ENCODE peak calls at places on chromosomes 3 and 15, in six cellular contexts. V is endothelial cell of umbilical vein, S is right lobe of liver, N is IMR-90, A is SK-N-SH, C is K562. E is an unnamed sample.

GRCh38 chr3:187076297-187076696 is 63.0 kb downstream of the RPL39L start:
- DNase-seq in A (no peak), N (no peak), C (no peak), S (no peak), V (no peak), E (no peak)

GRCh38 chr3:72563690-72564370 is 284.4 kb downstream of the SHQ1 start:
- DNase-seq in C (no peak), S (no peak), V (no peak), N (no peak), A (no peak), E (no peak)

GRCh38 chr3:151328298-151329036 is 882 bp downstream of the P2RY13 start:
- DNase-seq in S (no peak), V (no peak), A (no peak), C (no peak), N (no peak), E (no peak)

GRCh38 chr3:15007681-15008141 is 57.4 kb downstream of the MRPS25 start:
- DNase-seq in C (no peak), N (peak; percentile 97), V (no peak), A (no peak), S (no peak), E (no peak)

GRCh38 chr15:92294759-92295158 is 98.9 kb upstream of the ST8SIA2 start:
- DNase-seq in N (no peak), C (no peak), A (no peak), V (no peak), S (no peak), E (no peak)

GRCh38 chr3:111277226-111277625 is 205.6 kb downstream of the NECTIN3 start:
- DNase-seq in S (no peak), N (peak; percentile 74), V (no peak), C (no peak), A (no peak), E (no peak)

GRCh38 chr15:25345943-25346342 is 92.9 kb downstream of the UBE3A start:
- DNase-seq in A (peak; percentile 19), S (no peak), C (no peak), V (peak; percentile 14), N (peak; percentile 4), E (no peak)

GRCh38 chr3:13705702-13706280 is 156.9 kb downstream of the FBLN2 start:
- DNase-seq in V (no peak), C (no peak), S (peak; percentile 7), N (no peak), A (no peak), E (peak; percentile 22)

GRCh38 chr15:70101459-70102113 is 3.9 kb upstream of the TLE3 start:
- DNase-seq in S (no peak), A (peak; percentile 71), N (peak; percentile 86), C (peak; percentile 69), V (peak; percentile 91), E (peak; percentile 60)

GRCh38 chr3:64827391-64827790 is 139.6 kb upstream of the ADAMTS9 start:
- DNase-seq in N (no peak), C (no peak), A (no peak), S (no peak), V (no peak), E (no peak)

GRCh38 chr15:57319226-57319918 is 56.9 kb upstream of the CGNL1 start:
- DNase-seq in V (no peak), N (no peak), S (no peak), C (no peak), A (no peak), E (no peak)

GRCh38 chr3:116135462-116135861 is 309.8 kb downstream of the LSAMP start:
- DNase-seq in A (peak; percentile 36), C (no peak), S (no peak), N (peak; percentile 59), V (peak; percentile 1), E (no peak)

GRCh38 chr15:42584031-42584765 is 8.8 kb downstream of the STARD9 start:
- DNase-seq in C (peak; percentile 71), V (peak; percentile 45), N (peak; percentile 49), S (no peak), A (no peak), E (no peak)

GRCh38 chr15:52466134-52466701 is 62.5 kb downstream of the MYO5A start:
- DNase-seq in V (no peak), A (no peak), C (no peak), N (no peak), S (no peak), E (no peak)

GRCh38 chr3:79491029-79491634 is 276.7 kb downstream of the ROBO1 start:
- DNase-seq in V (no peak), A (no peak), S (no peak), C (no peak), N (no peak), E (no peak)

GRCh38 chr15:69093127-69093526 is 67.3 kb upstream of the GLCE start:
- DNase-seq in S (no peak), N (peak; percentile 12), A (no peak), C (peak; percentile 45), V (peak; percentile 57), E (no peak)

GRCh38 chr15:35118987-35119386 is 33.9 kb upstream of the NANOGP8 start:
- DNase-seq in N (no peak), A (no peak), C (no peak), S (no peak), V (no peak), E (no peak)

GRCh38 chr15:36156855-36157521 is 422.4 kb upstream of the CDIN1 start:
- DNase-seq in C (no peak), A (no peak), N (peak; percentile 56), V (no peak), S (no peak), E (no peak)

GRCh38 chr15:68969298-68969697 is 39.0 kb downstream of the SPESP1 start:
- DNase-seq in A (no peak), C (no peak), V (no peak), S (no peak), N (no peak), E (no peak)

GRCh38 chr3:171487382-171487781 is 27.2 kb upstream of the TNIK start:
- DNase-seq in S (no peak), N (no peak), C (no peak), V (no peak), A (no peak), E (no peak)
- H3K4me3 ChIP-seq in S (no peak overlapping the region), N (no peak overlapping the region), C (no peak overlapping the region), V (no peak overlapping the region), A (no peak overlapping the region), E (no peak overlapping the region)

DNA sequence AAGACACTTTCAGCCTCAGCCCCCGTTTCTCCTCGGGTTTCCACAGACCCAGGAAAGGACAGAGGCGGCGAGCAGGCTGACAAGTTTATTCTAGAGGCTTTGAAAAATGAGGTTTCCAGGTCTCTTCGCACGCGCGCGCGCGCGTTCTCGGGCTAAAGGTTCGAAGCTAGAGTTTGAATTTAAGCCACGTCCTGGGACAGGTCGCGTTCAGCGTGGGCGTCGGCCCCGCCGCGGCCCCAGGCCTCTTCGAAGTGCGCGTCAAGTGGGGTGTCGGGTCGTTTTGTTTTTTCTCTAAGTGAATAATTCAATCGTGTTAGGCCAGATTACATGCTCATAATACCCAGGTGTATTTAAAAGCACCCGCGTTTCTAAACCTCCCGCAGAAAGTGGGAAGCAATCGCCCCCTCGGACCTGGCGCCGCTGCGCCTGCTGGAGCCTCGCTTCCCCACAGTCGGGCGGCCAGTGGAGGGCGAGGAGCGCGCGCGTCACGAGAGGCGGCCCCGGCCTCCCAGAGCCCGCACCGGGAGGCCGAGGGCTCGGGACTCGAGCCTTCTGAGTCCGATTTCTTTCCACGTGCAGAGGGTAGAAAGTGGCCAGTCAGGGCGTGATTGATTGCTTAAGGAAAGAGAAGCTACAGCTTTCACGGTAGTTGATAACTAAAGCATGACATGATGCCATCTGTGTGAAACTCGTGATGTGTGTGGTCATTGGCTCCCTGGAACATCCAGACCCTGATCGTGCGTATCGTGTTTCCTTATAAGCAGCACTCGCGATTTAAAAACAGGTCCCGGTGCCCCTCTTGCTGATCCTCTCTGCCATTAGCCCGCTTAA is 15.8 kb upstream of the SOX2 start:
- DNase-seq in C (no peak), V (peak; percentile 25), S (no peak), A (no peak), N (no peak), E (no peak)
- H3K4me3 ChIP-seq in C (no peak overlapping the region), V (peak overlapping the region; percentile 37), S (peak overlapping the region; percentile 20), A (no peak overlapping the region), N (no peak overlapping the region), E (peak overlapping the region; percentile 5)

DNA sequence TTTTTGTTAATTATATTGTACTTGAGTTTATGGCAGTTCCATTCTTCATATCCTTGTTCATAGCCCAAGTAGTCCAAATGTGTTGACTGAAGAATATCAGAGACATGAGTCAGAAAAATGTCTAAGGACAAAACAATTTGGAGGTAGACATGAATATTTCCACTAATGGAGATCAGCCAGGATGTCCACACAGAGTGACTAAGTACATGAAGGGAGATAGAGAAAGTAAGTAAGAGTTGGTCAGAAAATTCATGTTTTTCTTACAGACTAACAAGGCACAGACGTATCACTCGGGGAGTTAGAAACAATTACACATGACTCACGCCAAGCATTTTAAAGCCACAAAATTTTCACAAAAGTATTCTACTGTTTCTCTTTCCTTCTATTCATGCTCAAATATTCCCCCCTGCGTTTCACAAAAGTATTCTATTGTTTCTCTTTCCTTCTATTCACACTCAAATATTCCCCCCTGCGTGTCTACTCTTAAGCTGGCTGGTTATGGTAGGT is 648.9 kb upstream of the CCDC54 start:
- DNase-seq in V (peak; percentile 96), C (no peak), A (peak; percentile 3), N (peak; percentile 98), S (no peak), E (no peak)
- H3K4me3 ChIP-seq in V (no peak overlapping the region), C (no peak overlapping the region), A (peak overlapping the region; percentile 25), N (peak overlapping the region; percentile 33), S (no peak overlapping the region), E (no peak overlapping the region)

DNA sequence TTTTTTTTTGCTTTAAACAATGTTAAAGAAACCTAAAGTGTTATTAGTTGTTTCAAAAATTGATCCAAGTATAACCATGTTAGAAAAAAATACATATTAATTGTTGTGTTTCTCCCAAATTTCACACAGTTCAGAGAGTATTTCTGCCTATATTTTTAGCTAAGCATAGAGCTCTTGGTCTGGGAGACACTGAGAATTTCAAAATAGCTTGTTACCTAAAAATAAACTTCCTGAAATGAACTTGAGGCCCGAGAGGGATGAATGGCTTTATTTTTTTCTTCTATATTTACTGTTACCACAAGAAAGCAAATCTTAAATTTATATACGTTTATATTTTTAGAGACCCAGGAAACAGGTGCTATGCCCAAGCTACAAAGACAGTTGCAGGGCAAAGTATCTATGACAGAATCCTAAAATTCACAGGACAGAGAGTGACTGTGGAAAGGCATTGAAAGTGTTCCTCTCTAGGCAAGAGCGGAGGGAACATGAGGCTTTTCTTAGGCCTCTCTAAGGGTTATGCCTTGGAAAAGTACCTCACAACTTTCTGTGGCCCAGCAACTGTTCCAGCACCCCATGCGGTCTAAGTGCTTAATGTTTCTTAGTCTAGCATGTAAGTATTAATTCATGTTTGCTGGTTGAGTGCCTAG is 36.4 kb downstream of the TGFBR2 start:
- DNase-seq in S (no peak), A (no peak), V (no peak), C (no peak), N (no peak), E (no peak)
- H3K4me3 ChIP-seq in S (no peak overlapping the region), A (no peak overlapping the region), V (no peak overlapping the region), C (no peak overlapping the region), N (no peak overlapping the region), E (no peak overlapping the region)

DNA sequence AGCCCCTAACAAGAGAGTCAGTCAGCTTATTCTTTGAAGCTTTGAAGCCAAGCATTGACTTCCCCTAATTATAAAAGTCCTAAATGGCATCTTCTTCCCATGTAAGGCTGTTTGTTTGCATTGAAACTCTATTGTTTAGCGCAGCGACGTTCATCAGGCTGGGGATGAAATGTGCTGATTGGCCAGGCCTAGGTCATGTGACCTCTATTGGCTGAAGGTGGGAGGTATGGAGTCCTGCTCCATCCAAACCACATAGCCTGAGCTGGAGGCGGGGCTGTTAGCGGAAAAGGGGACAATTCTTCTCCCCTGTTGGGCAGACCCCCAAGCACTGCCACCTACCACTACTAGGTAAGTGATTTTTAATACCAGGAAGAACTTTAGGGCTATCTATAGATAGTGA is 145.3 kb upstream of the PRR23C start:
- DNase-seq in S (no peak), C (no peak), V (no peak), A (no peak), N (no peak), E (no peak)
- H3K4me3 ChIP-seq in S (no peak overlapping the region), C (no peak overlapping the region), V (no peak overlapping the region), A (no peak overlapping the region), N (no peak overlapping the region), E (no peak overlapping the region)

E was measured in lung.